ENCODE peak calls at places on chromosomes 16 and 17, in four cellular contexts. R, N, V and E are unnamed samples.

GRCh38 chr17:50918071-50918932 is 52.1 kb upstream of the TOB1 start:
- DNase-seq in N (no peak), V (no peak), R (no peak), E (no peak)

GRCh38 chr16:1772362-1772907 is at the start of gene EME2:
- DNase-seq in R (peak; percentile 55), V (no peak), N (peak; percentile 33), E (peak; percentile 41)

GRCh38 chr17:81322271-81323082 is 27.4 kb upstream of the SLC38A10 start:
- DNase-seq in N (no peak), V (no peak), R (no peak), E (peak; percentile 27)

GRCh38 chr16:923184-923583 is 47.6 kb downstream of the LMF1 start:
- DNase-seq in V (no peak), R (no peak), N (no peak), E (no peak)

GRCh38 chr16:63982156-63982555 is 1139.7 kb downstream of the CDH11 start:
- DNase-seq in N (no peak), R (no peak), V (no peak), E (no peak)

GRCh38 chr16:86692476-86692875 is 114.1 kb downstream of the FOXL1 start:
- DNase-seq in N (no peak), V (no peak), R (no peak), E (no peak)

GRCh38 chr17:74840989-74841666 is 18.6 kb downstream of the GRIN2C start:
- DNase-seq in N (peak; percentile 20), R (no peak), V (no peak), E (no peak)

GRCh38 chr17:835263-835662 is 53.1 kb downstream of the MRM3 start:
- DNase-seq in V (peak; percentile 10), R (peak; percentile 65), N (peak; percentile 95), E (no peak)

GRCh38 chr16:17633146-17633966 is 162.6 kb upstream of the XYLT1 start:
- DNase-seq in N (no peak), V (no peak), R (no peak), E (no peak)

GRCh38 chr16:86899757-86900156 is 321.4 kb downstream of the FOXL1 start:
- DNase-seq in N (peak; percentile 67), V (no peak), R (no peak), E (no peak)

GRCh38 chr17:17698869-17699351 is 17.7 kb downstream of the RAI1 start:
- DNase-seq in R (peak; percentile 68), N (peak; percentile 41), V (no peak), E (no peak)

GRCh38 chr17:82956726-82957468 is 117.1 kb upstream of the ZNF750 start:
- DNase-seq in N (no peak), V (no peak), R (no peak), E (no peak)

GRCh38 chr17:58421711-58422110 is 4.4 kb upstream of the RNF43 start:
- DNase-seq in R (no peak), N (no peak), V (no peak), E (no peak)

GRCh38 chr17:19470529-19471261 is 59.7 kb downstream of the RNF112 start:
- DNase-seq in N (peak; percentile 56), V (no peak), R (no peak), E (no peak)

GRCh38 chr17:7014995-7015586 is 2.7 kb downstream of the RNASEK start:
- DNase-seq in N (peak; percentile 66), R (no peak), V (no peak), E (peak; percentile 89)

GRCh38 chr16:74492976-74493375 is 71.7 kb upstream of the CLEC18B start:
- DNase-seq in N (no peak), V (no peak), R (no peak), E (no peak)

GRCh38 chr17:66938656-66939055 is 25.9 kb upstream of the CACNG4 start:
- DNase-seq in V (no peak), N (no peak), R (no peak), E (no peak)

GRCh38 chr17:4744999-4745969 is 5.6 kb upstream of the CXCL16 start:
- DNase-seq in V (no peak), N (no peak), R (no peak), E (no peak)

GRCh38 chr17:74465378-74466110 is 890 bp upstream of the CD300A start:
- DNase-seq in V (no peak), R (no peak), N (no peak), E (no peak)

GRCh38 chr16:23496826-23497542 is 13.3 kb downstream of the GGA2 start:
- DNase-seq in N (peak; percentile 21), V (no peak), R (peak; percentile 73), E (no peak)

GRCh38 chr17:76696763-76697701 is 13.7 kb downstream of the MXRA7 start:
- DNase-seq in N (no peak), V (no peak), R (no peak), E (no peak)

GRCh38 chr17:43042025-43042424 is 17.0 kb downstream of the RND2 start:
- DNase-seq in N (peak; percentile 24), V (no peak), R (no peak), E (no peak)